ENCODE peak calls at places on chromosomes 11 and 22, in five cellular contexts. G is RWPE2; C is upper lobe of right lung; D is aorta; W is CD4-positive, CD25-positive, alpha-beta regulatory T cell. F is an unnamed sample.

GRCh38 chr11:12126352-12127019 is 16.1 kb downstream of the MICAL2 start:
- ATAC-seq in G (peak), C (peak), D (no peak), W (no peak), F (no peak)

GRCh38 chr11:2569321-2569721 is 124.5 kb downstream of the KCNQ1 start:
- ATAC-seq in G (no peak), C (no peak), D (no peak), W (no peak), F (no peak)

GRCh38 chr22:24140357-24140756 is 40.9 kb upstream of the SUSD2 start:
- ATAC-seq in G (no peak), C (peak), D (peak), W (no peak), F (peak)

GRCh38 chr11:2074266-2074825 is 64.8 kb downstream of the IGF2 start:
- ATAC-seq in G (no peak), C (no peak), D (no peak), W (no peak), F (no peak)

GRCh38 chr11:12287009-12287373 is 90.4 kb upstream of the PARVA start:
- ATAC-seq in G (peak), C (peak), D (peak), W (no peak), F (peak)

GRCh38 chr11:27921472-27921871 is 186.5 kb downstream of the KIF18A start:
- ATAC-seq in G (no peak), C (no peak), D (no peak), W (no peak), F (no peak)

GRCh38 chr22:33861216-33861875 is 58.9 kb downstream of the LARGE1 start:
- ATAC-seq in G (no peak), C (peak), D (no peak), W (no peak), F (no peak)

GRCh38 chr22:44604455-44604854 is 97.5 kb upstream of the PRR5 start:
- ATAC-seq in G (no peak), C (no peak), D (no peak), W (no peak), F (no peak)

GRCh38 chr11:114562166-114562916 is 2.7 kb upstream of the NXPE1 start:
- ATAC-seq in G (peak), C (no peak), D (no peak), W (no peak), F (no peak)

GRCh38 chr11:128052912-128053641 is 534.3 kb downstream of the ETS1 start:
- ATAC-seq in G (peak), C (peak), D (no peak), W (peak), F (no peak)

GRCh38 chr11:94702481-94702880 is 65.7 kb upstream of the AMOTL1 start:
- ATAC-seq in G (no peak), C (no peak), D (no peak), W (no peak), F (no peak)

GRCh38 chr22:49124588-49124987 is 703.1 kb downstream of the BRD1 start:
- ATAC-seq in G (no peak), C (no peak), D (no peak), W (no peak), F (no peak)

GRCh38 chr11:31117038-31117437 is 252.5 kb downstream of the DCDC1 start:
- ATAC-seq in G (no peak), C (no peak), D (no peak), W (no peak), F (no peak)

GRCh38 chr22:47090591-47091240 is 328.3 kb downstream of the TBC1D22A start:
- ATAC-seq in G (no peak), C (no peak), D (no peak), W (no peak), F (no peak)

GRCh38 chr11:6258141-6258540 is 1.5 kb upstream of the CCKBR start:
- ATAC-seq in G (no peak), C (no peak), D (no peak), W (no peak), F (no peak)

GRCh38 chr11:33742249-33742851 is 6.1 kb upstream of the CD59 start:
- ATAC-seq in G (peak), C (peak), D (no peak), W (peak), F (no peak)

GRCh38 chr22:45318558-45319318 is 9.0 kb downstream of the FAM118A start:
- ATAC-seq in G (peak), C (no peak), D (peak), W (peak), F (peak)

GRCh38 chr11:121901853-121902252 is 214.2 kb downstream of the BLID start:
- ATAC-seq in G (no peak), C (no peak), D (no peak), W (no peak), F (no peak)

GRCh38 chr11:76560219-76560618 is 110.3 kb downstream of the LRRC32 start:
- ATAC-seq in G (no peak), C (no peak), D (no peak), W (peak), F (no peak)

GRCh38 chr22:21603973-21604372 is 25.8 kb downstream of the YDJC start:
- ATAC-seq in G (no peak), C (no peak), D (no peak), W (no peak), F (no peak)

GRCh38 chr11:116459644-116460043 is 313.1 kb downstream of the BUD13 start:
- ATAC-seq in G (no peak), C (no peak), D (no peak), W (no peak), F (no peak)

GRCh38 chr22:46421272-46421671 is 85.8 kb downstream of the TRMU start:
- ATAC-seq in G (no peak), C (no peak), D (no peak), W (peak), F (no peak)

GRCh38 chr11:43581370-43582023 is 99.0 kb upstream of the HSD17B12 start:
- ATAC-seq in G (no peak), C (no peak), D (no peak), W (no peak), F (no peak)

GRCh38 chr11:43582837-43583462 is 97.6 kb upstream of the HSD17B12 start:
- ATAC-seq in G (no peak), C (no peak), D (no peak), W (no peak), F (no peak)

GRCh38 chr11:43583548-43583947 is 97.0 kb upstream of the HSD17B12 start:
- ATAC-seq in G (no peak), C (no peak), D (no peak), W (no peak), F (no peak)

GRCh38 chr11:43580735-43581369 is 99.7 kb upstream of the HSD17B12 start:
- ATAC-seq in G (no peak), C (no peak), D (peak), W (no peak), F (no peak)

DNA sequence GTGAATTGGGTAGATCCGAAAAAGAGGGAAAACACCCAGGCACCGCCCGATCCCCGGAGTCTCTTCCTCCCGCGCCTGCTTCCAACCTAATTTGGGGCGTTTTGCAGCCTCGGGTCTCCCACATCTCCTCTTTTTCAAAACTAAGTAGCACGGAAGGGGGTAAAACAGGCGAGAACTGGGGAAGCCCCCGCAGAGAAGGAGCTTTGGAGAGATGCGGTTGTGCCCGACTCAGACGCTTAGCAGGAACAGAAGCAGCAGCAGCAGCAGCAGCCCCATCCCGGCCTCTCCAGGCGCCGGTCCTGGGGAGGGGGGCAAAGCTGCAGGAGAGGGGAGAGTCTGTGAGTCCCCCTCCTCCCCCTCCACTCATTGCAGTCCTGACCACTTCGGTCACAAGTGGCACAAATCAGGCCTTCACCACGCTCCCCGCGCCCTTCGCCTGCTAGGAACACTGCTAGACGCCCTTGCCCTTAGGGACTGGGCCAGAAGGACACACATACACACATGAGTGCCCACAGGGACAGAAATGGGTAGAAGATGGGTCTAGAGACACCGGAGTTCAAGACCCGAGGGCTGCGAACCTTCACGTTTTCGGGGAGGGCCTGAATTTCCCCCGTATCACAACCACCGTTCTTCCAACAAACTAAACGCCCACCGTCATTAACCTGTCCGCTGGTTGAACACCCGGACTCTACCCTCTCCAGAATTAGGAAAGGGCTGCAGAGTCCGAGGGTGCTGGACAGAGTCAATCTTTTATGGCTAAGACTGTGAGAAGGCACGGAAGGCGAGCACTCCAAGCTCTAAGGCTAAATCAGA is 98.3 kb upstream of the HSD17B12 start:
- ATAC-seq in G (no peak), C (no peak), D (no peak), W (no peak), F (no peak)
- H3K4me3 ChIP-seq in G (no peak), C (no peak), D (no peak), W (no peak), F (no peak)

GRCh38 chr11:69051381-69052342 is 2.9 kb downstream of the TPCN2 start:
- ATAC-seq in G (no peak), C (no peak), D (no peak), W (no peak), F (no peak)

GRCh38 chr11:69050592-69051380 is 2.1 kb downstream of the TPCN2 start:
- ATAC-seq in G (no peak), C (no peak), D (no peak), W (no peak), F (no peak)

GRCh38 chr11:69053546-69054396 is 5.0 kb downstream of the TPCN2 start:
- ATAC-seq in G (no peak), C (no peak), D (no peak), W (no peak), F (no peak)

GRCh38 chr11:69053169-69053477 is 4.4 kb downstream of the TPCN2 start:
- ATAC-seq in G (no peak), C (no peak), D (no peak), W (no peak), F (no peak)

DNA sequence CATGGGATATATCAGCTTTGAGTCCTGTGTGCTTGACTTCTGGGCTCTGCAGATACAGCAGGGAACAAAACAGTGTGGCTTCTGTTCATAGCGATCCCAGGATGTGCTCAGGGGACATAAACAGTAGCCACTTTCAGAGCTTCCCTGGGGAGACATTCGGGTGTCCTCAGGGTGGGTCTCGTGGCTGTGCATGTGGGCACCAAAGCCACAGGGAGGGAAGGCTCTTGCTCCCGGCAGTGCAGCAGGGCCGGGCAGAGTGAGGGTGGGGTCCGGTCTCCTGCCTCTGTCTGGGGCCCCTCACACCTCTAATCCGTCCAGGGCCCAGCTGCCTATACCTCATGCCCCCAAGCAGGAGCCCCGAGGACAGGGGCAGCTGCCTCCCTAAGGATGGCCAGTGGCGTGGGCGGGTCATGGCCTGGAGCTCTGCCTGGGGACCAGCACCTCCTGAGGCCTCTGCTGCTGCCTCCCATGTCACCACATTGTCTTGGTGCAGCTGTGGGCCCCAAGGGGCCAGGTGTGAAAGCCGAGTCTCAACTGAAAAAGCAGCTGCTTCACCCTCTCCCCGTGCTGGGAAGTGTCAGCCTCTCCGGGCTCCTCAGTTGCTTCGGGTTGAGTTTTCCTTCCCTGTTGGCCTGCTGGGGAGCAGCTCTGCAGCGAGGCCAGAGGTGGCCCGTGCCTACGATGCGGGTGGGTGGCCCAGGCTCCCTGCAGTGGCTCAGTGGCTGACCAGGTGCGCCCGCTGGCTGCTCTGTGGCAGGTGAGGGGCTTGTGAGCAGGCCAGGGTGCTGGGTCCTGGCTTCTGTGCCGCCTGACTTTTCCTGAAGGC is 3.8 kb downstream of the TPCN2 start:
- ATAC-seq in G (no peak), C (no peak), D (no peak), W (no peak), F (no peak)
- H3K4me3 ChIP-seq in G (no peak), C (no peak), D (no peak), W (no peak), F (no peak)

DNA sequence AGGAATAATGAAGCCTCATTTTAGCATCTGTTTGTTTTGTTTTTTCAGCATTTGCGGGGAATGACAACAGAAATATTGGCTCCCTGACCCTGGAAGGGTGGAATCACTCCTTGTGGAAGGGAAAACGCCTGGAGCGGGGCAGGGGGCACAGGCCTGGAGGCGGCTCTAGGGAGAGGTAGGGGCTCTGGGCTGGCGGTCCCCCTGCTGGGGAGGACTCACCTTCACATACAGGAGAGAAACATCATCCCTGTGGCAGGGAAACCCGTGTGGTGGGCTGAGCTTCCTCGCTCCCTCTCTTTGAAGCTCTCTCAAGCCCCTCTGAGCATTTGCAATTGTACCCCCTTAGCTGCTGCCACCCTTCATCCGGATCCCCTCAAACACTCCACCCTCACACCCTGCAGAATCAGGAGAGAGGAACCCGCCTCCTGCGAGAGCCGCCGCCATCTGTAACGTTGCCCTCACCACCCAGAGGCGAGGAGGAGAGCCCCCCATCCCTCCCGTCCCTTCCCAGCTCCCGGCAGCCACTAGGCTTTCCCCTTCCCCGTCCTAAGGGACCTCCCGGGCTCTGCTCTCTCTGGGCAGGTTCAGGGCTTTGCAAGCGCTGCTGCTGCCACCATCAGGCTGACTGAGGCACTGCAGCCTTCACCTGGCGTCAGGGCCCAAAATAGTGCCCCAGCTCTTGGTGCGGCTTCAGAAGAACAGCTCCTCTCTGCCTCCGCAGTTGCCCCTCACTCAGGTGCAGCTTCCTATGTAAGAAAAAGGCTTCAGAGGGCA is 10.4 kb downstream of the KIRREL3 start:
- ATAC-seq in G (peak), C (peak), D (peak), W (no peak), F (peak)
- H3K4me3 ChIP-seq in G (no peak), C (no peak), D (no peak), W (no peak), F (no peak)

GRCh38 chr11:61138940-61139339 is 22.3 kb downstream of the VPS37C start:
- ATAC-seq in G (no peak), C (no peak), D (no peak), W (no peak), F (no peak)
- H3K4me3 ChIP-seq in G (no peak), C (no peak), D (no peak), W (no peak), F (no peak)

GRCh38 chr11:66568124-66568916 is at the start of gene CTSF:
- ATAC-seq in G (peak), C (peak), D (peak), W (peak), F (peak)

GRCh38 chr11:66566221-66566620 is 2.2 kb downstream of the CTSF start:
- ATAC-seq in G (no peak), C (no peak), D (no peak), W (no peak), F (no peak)

GRCh38 chr11:66570117-66570825 is 1.9 kb upstream of the CTSF start:
- ATAC-seq in G (no peak), C (no peak), D (no peak), W (no peak), F (no peak)

GRCh38 chr11:66569076-66569475 is 670 bp upstream of the CTSF start:
- ATAC-seq in G (no peak), C (no peak), D (no peak), W (no peak), F (no peak)

DNA sequence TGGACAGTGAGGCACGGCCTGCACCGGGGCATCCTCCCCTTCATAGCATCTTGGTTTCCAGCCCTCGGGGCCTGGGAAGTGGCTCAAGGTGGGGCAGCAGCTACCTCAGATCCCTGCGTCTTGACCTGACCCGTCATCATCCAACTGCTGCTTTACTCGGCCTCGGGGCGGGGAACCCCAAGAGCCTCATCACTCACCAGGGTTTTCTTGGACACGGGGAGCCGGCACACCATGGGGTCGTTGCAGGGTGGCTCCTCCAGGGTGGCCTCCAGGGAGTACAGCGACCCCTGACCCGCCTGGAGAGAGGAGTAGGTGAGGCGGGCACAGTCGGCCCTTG is 651 bp downstream of the CTSF start:
- ATAC-seq in G (no peak), C (no peak), D (no peak), W (no peak), F (no peak)
- H3K4me3 ChIP-seq in G (peak), C (peak), D (peak), W (no peak), F (peak)

DNA sequence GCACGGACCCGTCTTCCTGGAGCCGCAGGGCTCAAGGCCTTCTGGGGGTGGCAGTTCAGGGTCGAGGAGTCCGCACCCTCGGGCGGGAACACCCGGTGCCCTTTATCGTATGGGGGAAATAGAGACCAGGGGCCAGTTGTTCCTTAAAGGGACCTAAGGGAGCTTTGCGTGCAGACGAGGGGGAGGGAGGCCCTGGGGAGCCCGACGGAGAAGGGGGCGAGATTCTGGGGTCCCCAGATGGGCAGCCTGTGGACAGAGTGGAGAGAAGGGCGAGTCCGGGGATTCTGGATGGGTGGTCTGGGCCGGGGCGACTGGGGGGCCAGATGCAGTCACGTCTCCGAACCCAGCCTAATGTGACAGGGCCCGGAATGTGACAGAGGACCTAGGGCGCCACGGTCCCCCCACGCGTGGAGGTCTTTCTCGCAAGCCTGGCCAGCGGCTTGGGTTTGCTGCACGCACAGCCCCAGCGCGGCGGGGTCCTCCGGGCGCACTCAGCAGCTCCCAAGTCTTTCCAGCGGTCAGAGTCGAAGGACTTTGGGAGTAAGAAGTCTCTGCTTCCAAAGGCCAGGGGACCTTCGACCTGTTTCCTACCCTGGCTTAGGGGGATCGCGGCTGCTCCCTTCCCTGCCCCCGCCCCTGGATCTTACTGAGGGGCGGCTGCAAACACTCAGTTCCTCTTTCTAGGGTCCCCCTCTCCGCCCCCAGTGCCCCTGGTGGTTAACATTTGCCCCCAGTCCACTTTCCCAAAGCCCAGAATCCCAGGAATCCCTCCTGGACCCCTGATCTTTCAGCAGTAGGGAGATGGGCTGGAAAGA is 542 bp downstream of the TUBA8 start:
- ATAC-seq in G (no peak), C (peak), D (peak), W (no peak), F (no peak)
- H3K4me3 ChIP-seq in G (peak), C (peak), D (no peak), W (no peak), F (peak)

GRCh38 chr22:17769013-17769715 is 5.1 kb downstream of the BID start:
- ATAC-seq in G (no peak), C (peak), D (no peak), W (no peak), F (no peak)
- H3K4me3 ChIP-seq in G (no peak), C (no peak), D (no peak), W (no peak), F (no peak)

GRCh38 chr11:119432484-119433368 is 9.8 kb upstream of the THY1 start:
- ATAC-seq in G (peak), C (no peak), D (peak), W (no peak), F (peak)
- H3K4me3 ChIP-seq in G (no peak), C (no peak), D (no peak), W (no peak), F (peak)

GRCh38 chr11:119420631-119421030 is 2.3 kb downstream of the THY1 start:
- ATAC-seq in G (no peak), C (no peak), D (no peak), W (no peak), F (no peak)
- H3K4me3 ChIP-seq in G (no peak), C (no peak), D (no peak), W (no peak), F (no peak)

DNA sequence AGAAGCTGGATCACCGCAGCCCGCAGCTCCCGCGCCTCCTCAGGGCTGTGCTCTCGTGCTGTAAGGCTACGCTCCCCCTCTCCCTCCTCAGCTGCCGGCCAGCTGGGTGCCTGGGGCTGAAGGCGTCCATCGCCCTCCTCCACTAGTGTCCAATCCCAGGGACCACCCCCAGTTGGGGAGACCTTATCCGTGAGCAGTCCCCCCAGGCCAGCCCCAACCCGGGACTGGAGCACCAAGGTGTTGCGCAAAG is 1.2 kb downstream of the AP5B1 start:
- ATAC-seq in G (no peak), C (no peak), D (no peak), W (no peak), F (no peak)
- H3K4me3 ChIP-seq in G (peak), C (peak), D (peak), W (no peak), F (peak)

F was measured in gastroesophageal sphincter.